ENCODE peak calls at places on chromosome 18, in five cellular contexts. A is stomach, H is fibroblast of the aortic adventitia, R is mesenchymal stem cell, I is sigmoid colon. P is an unnamed sample.

GRCh38 chr18:64171576-64171975 is 22.7 kb upstream of the LINC00305 start:
- DNase-seq in H (no peak), A (no peak), R (no peak), I (no peak), P (no peak)

GRCh38 chr18:34592961-34593382 is 117.1 kb upstream of the DTNA start:
- DNase-seq in R (peak; percentile 75), I (peak; percentile 74), A (peak; percentile 37), H (peak; percentile 73), P (peak; percentile 88)

GRCh38 chr18:31497711-31498449 is at the start of gene DSG2:
- DNase-seq in I (peak; percentile 67), A (peak; percentile 86), R (no peak), H (no peak), P (no peak)

GRCh38 chr18:21270453-21270852 is 28.4 kb downstream of the GREB1L start:
- DNase-seq in A (no peak), H (peak; percentile 27), R (peak; percentile 14), I (no peak), P (no peak)

GRCh38 chr18:48693625-48694262 is 154.9 kb downstream of the CTIF start:
- DNase-seq in A (no peak), I (no peak), R (peak; percentile 48), H (peak; percentile 52), P (no peak)

GRCh38 chr18:79875531-79875919 is 75.9 kb downstream of the SLC66A2 start:
- DNase-seq in H (no peak), R (no peak), I (no peak), A (no peak), P (no peak)

GRCh38 chr18:59918320-59918755 is 18.5 kb downstream of the PMAIP1 start:
- DNase-seq in R (no peak), A (peak; percentile 35), I (peak; percentile 72), H (peak; percentile 55), P (peak; percentile 32)

GRCh38 chr18:49884465-49884864 is 71.1 kb upstream of the ACAA2 start:
- DNase-seq in H (no peak), R (no peak), A (no peak), I (no peak), P (no peak)

GRCh38 chr18:36025025-36025424 is 42.3 kb downstream of the RPRD1A start:
- DNase-seq in A (no peak), H (peak; percentile 67), R (peak; percentile 62), I (no peak), P (no peak)

GRCh38 chr18:56532176-56532840 is 106.1 kb downstream of the TXNL1 start:
- DNase-seq in A (no peak), R (no peak), I (no peak), H (peak; percentile 30), P (no peak)

GRCh38 chr18:74463271-74463670 is 6.2 kb upstream of the DIPK1C start:
- DNase-seq in I (no peak), H (peak; percentile 6), R (no peak), A (no peak), P (no peak)

GRCh38 chr18:46196627-46197243 is 92.5 kb downstream of the HAUS1 start:
- DNase-seq in H (no peak), R (peak; percentile 44), A (no peak), I (no peak), P (no peak)

GRCh38 chr18:49026501-49027378 is 76.0 kb upstream of the SMAD7 start:
- DNase-seq in R (no peak), I (no peak), A (peak; percentile 17), H (no peak), P (no peak)

GRCh38 chr18:59779979-59780378 is 82.8 kb upstream of the CCBE1 start:
- DNase-seq in A (no peak), I (no peak), H (peak; percentile 86), R (peak; percentile 37), P (no peak)

GRCh38 chr18:31596081-31596872 is 4.6 kb downstream of the TTR start:
- DNase-seq in I (no peak), R (peak; percentile 80), H (peak; percentile 3), A (no peak), P (no peak)

GRCh38 chr18:57466745-57467144 is 31.6 kb downstream of the ONECUT2 start:
- DNase-seq in A (no peak), H (no peak), R (no peak), I (no peak), P (no peak)

GRCh38 chr18:36809590-36810381 is 19.0 kb downstream of the TPGS2 start:
- DNase-seq in R (peak; percentile 77), I (peak; percentile 67), A (peak; percentile 28), H (peak; percentile 78), P (peak; percentile 28)

GRCh38 chr18:22347624-22348511 is 69.8 kb downstream of the CTAGE1 start:
- DNase-seq in A (no peak), H (peak; percentile 63), R (peak; percentile 43), I (no peak), P (no peak)

GRCh38 chr18:30522288-30522929 is 520.1 kb downstream of the DSC3 start:
- DNase-seq in A (no peak), I (no peak), R (no peak), H (no peak), P (no peak)

GRCh38 chr18:71304856-71305255 is 1016.0 kb downstream of the SOCS6 start:
- DNase-seq in A (no peak), R (no peak), H (no peak), I (no peak), P (no peak)

GRCh38 chr18:45856526-45856925 is 31.1 kb downstream of the SIGLEC15 start:
- DNase-seq in I (no peak), A (no peak), R (peak; percentile 93), H (peak; percentile 92), P (no peak)

GRCh38 chr18:76821875-76822509 is 365 bp upstream of the ZNF236 start:
- DNase-seq in I (peak; percentile 83), R (peak; percentile 61), H (peak; percentile 50), A (peak; percentile 56), P (peak; percentile 17)

GRCh38 chr18:77131652-77132368 is 773 bp downstream of the MBP start:
- DNase-seq in R (peak; percentile 45), A (peak; percentile 65), H (peak; percentile 48), I (peak; percentile 85), P (peak; percentile 66)

GRCh38 chr18:53943463-53943862 is 281.0 kb downstream of the MBD2 start:
- DNase-seq in I (no peak), R (no peak), A (no peak), H (no peak), P (no peak)

GRCh38 chr18:26336572-26336971 is 110.3 kb downstream of the TAF4B start:
- DNase-seq in A (no peak), H (no peak), R (no peak), I (no peak), P (no peak)
- H3K4me3 ChIP-seq in A (no peak overlapping the region), H (no peak overlapping the region), R (no peak overlapping the region), I (no peak overlapping the region), P (no peak overlapping the region)

DNA sequence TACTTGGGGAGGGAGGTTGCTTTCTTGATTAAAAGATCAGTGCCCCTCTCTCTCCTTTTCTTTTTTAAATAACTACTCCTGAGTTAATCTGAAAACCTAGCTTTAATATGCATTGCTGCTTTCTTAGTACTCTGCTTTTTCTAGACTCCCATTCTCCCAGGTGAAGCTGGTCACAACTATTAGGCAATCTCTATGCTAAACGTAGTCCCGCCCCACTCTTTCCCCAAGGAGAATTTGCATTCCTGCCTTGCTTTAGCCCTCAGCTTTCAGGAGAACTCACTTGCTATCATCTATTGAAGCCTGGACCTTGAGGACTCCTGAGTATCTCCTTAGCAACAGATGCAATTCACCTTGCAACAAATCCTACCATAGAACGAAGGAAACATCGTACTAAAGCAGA is 72.3 kb upstream of the L3MBTL4 start:
- DNase-seq in I (no peak), H (no peak), R (no peak), A (no peak), P (no peak)
- H3K4me3 ChIP-seq in I (no peak overlapping the region), H (no peak overlapping the region), R (no peak overlapping the region), A (no peak overlapping the region), P (no peak overlapping the region)

GRCh38 chr18:62384610-62385097 is 59.5 kb downstream of the TNFRSF11A start:
- DNase-seq in I (no peak), A (no peak), H (peak; percentile 20), R (peak; percentile 34), P (no peak)
- H3K4me3 ChIP-seq in I (peak overlapping the region; percentile 27), A (no peak overlapping the region), H (peak overlapping the region; percentile 55), R (peak overlapping the region; percentile 12), P (peak overlapping the region; percentile 31)

GRCh38 chr18:4455113-4455811 is at the start of gene DLGAP1:
- DNase-seq in R (no peak), A (peak; percentile 32), H (peak; percentile 2), I (peak; percentile 63), P (peak; percentile 6)
- H3K4me3 ChIP-seq in R (peak within 1 kb of the TSS; percentile 39), A (peak within 1 kb of the TSS; percentile 54), H (peak within 1 kb of the TSS; percentile 31), I (peak within 1 kb of the TSS; percentile 45), P (peak within 1 kb of the TSS; percentile 43)

GRCh38 chr18:3219621-3220335 is at the start of gene MYOM1:
- DNase-seq in R (no peak), H (no peak), A (no peak), I (no peak), P (peak; percentile 35)
- H3K4me3 ChIP-seq in R (no peak within 1 kb of the TSS), H (no peak within 1 kb of the TSS), A (no peak within 1 kb of the TSS), I (peak within 1 kb of the TSS; percentile 48), P (peak within 1 kb of the TSS; percentile 67)

DNA sequence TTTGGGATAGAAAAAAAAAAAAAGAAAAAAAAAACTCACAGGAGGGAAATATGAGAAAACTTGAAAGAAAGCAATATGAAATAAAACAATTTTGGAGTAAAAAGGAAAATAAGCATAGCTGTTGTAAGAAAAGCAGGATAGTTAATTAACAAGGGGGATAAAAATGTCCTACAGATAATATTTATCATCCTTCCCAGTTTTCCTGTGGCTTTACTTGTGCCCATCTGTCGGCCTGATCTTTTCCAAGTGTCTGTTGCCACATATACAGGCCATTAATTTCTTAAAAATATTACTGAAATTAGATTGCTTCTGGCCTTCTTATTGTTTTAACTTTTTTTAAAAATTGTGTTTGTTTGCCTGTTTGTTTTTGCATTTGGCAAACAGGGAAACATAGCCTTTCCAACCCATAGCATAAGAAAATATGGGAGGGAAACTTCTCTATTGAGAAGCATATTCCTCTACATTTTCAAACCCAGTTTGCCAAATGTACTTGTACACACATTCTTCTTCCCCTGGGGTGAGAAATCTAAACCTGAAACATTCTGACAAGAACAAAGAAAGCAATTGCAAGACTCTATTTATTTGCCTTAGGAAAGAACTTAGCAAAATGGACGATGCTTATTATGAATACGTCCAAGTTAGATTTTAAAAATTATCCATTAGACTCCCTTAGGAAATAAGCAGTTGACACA is 272.3 kb downstream of the CDH20 start:
- DNase-seq in I (no peak), R (no peak), H (peak; percentile 20), A (no peak), P (no peak)
- H3K4me3 ChIP-seq in I (no peak overlapping the region), R (no peak overlapping the region), H (peak overlapping the region; percentile 47), A (no peak overlapping the region), P (no peak overlapping the region)

GRCh38 chr18:7779226-7779625 is 212.1 kb downstream of the PTPRM start:
- DNase-seq in H (no peak), I (no peak), R (no peak), A (no peak), P (no peak)
- H3K4me3 ChIP-seq in H (no peak overlapping the region), I (no peak overlapping the region), R (no peak overlapping the region), A (no peak overlapping the region), P (no peak overlapping the region)

DNA sequence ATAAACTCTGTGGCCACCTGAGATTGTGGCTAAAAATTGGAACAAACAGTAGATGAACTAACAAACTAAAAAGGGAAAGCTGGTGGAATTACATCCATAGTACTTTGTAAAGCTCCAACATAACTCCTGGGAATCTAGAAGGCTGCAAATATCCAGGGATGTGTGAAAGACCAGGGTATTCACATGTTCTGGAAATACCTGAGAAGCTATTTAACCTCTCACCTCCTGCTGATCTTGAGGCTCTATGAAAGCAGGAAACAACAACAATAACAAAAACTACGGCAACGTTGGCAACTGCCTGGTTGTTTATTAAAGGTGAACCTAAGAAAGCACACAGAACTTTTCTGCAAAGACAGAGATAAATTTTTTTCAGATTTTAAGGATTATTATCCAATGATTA is 171.3 kb downstream of the CCDC178 start:
- DNase-seq in H (no peak), I (no peak), A (no peak), R (no peak), P (no peak)
- H3K4me3 ChIP-seq in H (no peak overlapping the region), I (no peak overlapping the region), A (no peak overlapping the region), R (no peak overlapping the region), P (no peak overlapping the region)

P was measured in gastrocnemius medialis.